ENCODE peak calls at places on chromosomes 13 and 19, in six cellular contexts. W is left cardiac atrium; M is central memory CD8-positive, alpha-beta T cell; K is HCT116; R is T-cell; I is body of pancreas. J is an unnamed sample.

GRCh38 chr19:33000510-33000909 is 28.5 kb downstream of the FAAP24 start:
- ATAC-seq in I (no peak), M (no peak), R (peak), K (no peak), W (no peak), J (no peak)

GRCh38 chr13:113176822-113177221 is 18.4 kb downstream of the PROZ start:
- ATAC-seq in M (no peak), W (no peak), R (no peak), I (no peak), K (no peak), J (no peak)

GRCh38 chr19:30085394-30085793 is 143.4 kb downstream of the URI1 start:
- ATAC-seq in W (no peak), R (no peak), M (no peak), K (peak), I (no peak), J (no peak)

GRCh38 chr13:113327766-113328391 is 30.8 kb downstream of the LAMP1 start:
- ATAC-seq in M (no peak), K (no peak), R (peak), I (no peak), W (peak), J (peak)

GRCh38 chr13:30870049-30870884 is 35.8 kb upstream of the MEDAG start:
- ATAC-seq in R (peak), M (no peak), K (peak), W (peak), I (peak), J (no peak)

GRCh38 chr19:42497492-42498226 is 30.6 kb downstream of the CEACAM1 start:
- ATAC-seq in K (no peak), R (no peak), W (no peak), I (peak), M (no peak), J (peak)

GRCh38 chr19:44180968-44181367 is 16.1 kb downstream of the ZNF226 start:
- ATAC-seq in R (no peak), M (no peak), W (no peak), I (no peak), K (no peak), J (no peak)

GRCh38 chr13:110944968-110945952 is 30.4 kb upstream of the ANKRD10 start:
- ATAC-seq in K (no peak), I (no peak), R (no peak), M (no peak), W (no peak), J (no peak)

GRCh38 chr19:39515551-39516191 is 732 bp downstream of the SELENOV start:
- ATAC-seq in M (no peak), W (peak), R (peak), I (peak), K (no peak), J (no peak)

GRCh38 chr13:24004971-24005370 is 107.7 kb upstream of the C1QTNF9B start:
- ATAC-seq in R (no peak), W (no peak), I (no peak), K (no peak), M (no peak), J (no peak)

GRCh38 chr19:29098863-29099481 is 114.0 kb downstream of the UQCRFS1 start:
- ATAC-seq in I (peak), R (no peak), W (peak), M (no peak), K (no peak), J (no peak)

GRCh38 chr19:47096721-47097120 is 16.9 kb downstream of the ZC3H4 start:
- ATAC-seq in W (peak), M (no peak), K (peak), R (no peak), I (peak), J (no peak)

GRCh38 chr13:77784531-77784930 is 87.0 kb downstream of the SLAIN1 start:
- ATAC-seq in M (no peak), W (no peak), R (no peak), I (no peak), K (no peak), J (no peak)

GRCh38 chr13:106986033-106986484 is 418.1 kb upstream of the ARGLU1 start:
- ATAC-seq in W (peak), I (no peak), R (no peak), K (no peak), M (no peak), J (no peak)

GRCh38 chr13:43033038-43033437 is 9.7 kb downstream of the DNAJC15 start:
- ATAC-seq in W (no peak), M (no peak), K (no peak), I (no peak), R (no peak), J (no peak)

GRCh38 chr19:41903161-41903953 is 20.4 kb downstream of the ARHGEF1 start:
- ATAC-seq in I (no peak), R (no peak), M (no peak), K (no peak), W (no peak), J (no peak)

GRCh38 chr19:10998045-10998533 is 37.3 kb downstream of the SMARCA4 start:
- ATAC-seq in K (no peak), R (no peak), M (no peak), W (peak), I (peak), J (no peak)

GRCh38 chr19:37362733-37363132 is 8.2 kb upstream of the ZNF527 start:
- ATAC-seq in I (no peak), W (no peak), K (peak), R (no peak), M (no peak), J (no peak)

GRCh38 chr19:12779162-12779993 is 4.0 kb upstream of the HOOK2 start:
- ATAC-seq in M (no peak), R (no peak), K (no peak), I (no peak), W (peak), J (no peak)

GRCh38 chr13:100619940-100620339 is 31.4 kb upstream of the GGACT start:
- ATAC-seq in M (no peak), R (peak), K (no peak), W (no peak), I (no peak), J (no peak)

GRCh38 chr13:49454388-49455015 is 10.4 kb downstream of the SETDB2 start:
- ATAC-seq in M (peak), I (no peak), K (no peak), R (peak), W (no peak), J (peak)

GRCh38 chr19:16594131-16594586 is 21.9 kb upstream of the SLC35E1 start:
- ATAC-seq in I (no peak), R (peak), W (no peak), K (no peak), M (peak), J (peak)

GRCh38 chr13:32627793-32628192 is 41.5 kb downstream of the PDS5B start:
- ATAC-seq in K (no peak), W (no peak), I (no peak), R (no peak), M (no peak), J (no peak)

GRCh38 chr13:46473806-46474205 is 79.2 kb upstream of the LRCH1 start:
- ATAC-seq in R (no peak), W (no peak), K (no peak), I (no peak), M (no peak), J (no peak)

GRCh38 chr13:99289674-99290337 is 17.4 kb downstream of the GPR183 start:
- ATAC-seq in I (no peak), M (peak), R (peak), K (no peak), W (no peak), J (no peak)

GRCh38 chr19:14441041-14441938 is 8.2 kb downstream of the PKN1 start:
- ATAC-seq in R (no peak), W (no peak), K (no peak), M (no peak), I (no peak), J (no peak)

GRCh38 chr13:35475131-35475959 is 1.1 kb downstream of the MAB21L1 start:
- ATAC-seq in K (no peak), I (no peak), R (peak), W (peak), M (no peak), J (no peak)

GRCh38 chr19:912181-913079 is 589 bp downstream of the R3HDM4 start:
- ATAC-seq in K (peak), I (peak), M (no peak), R (peak), W (peak), J (peak)

GRCh38 chr13:47932953-47933687 is 68.0 kb downstream of the SUCLA2 start:
- ATAC-seq in K (no peak), W (no peak), R (no peak), I (no peak), M (no peak), J (no peak)

GRCh38 chr13:23876265-23876664 is 12.9 kb downstream of the MIPEP start:
- ATAC-seq in W (no peak), R (no peak), M (no peak), I (peak), K (peak), J (no peak)

GRCh38 chr13:111846396-111847174 is 220.4 kb upstream of the SOX1 start:
- ATAC-seq in K (no peak), M (no peak), W (no peak), R (no peak), I (no peak), J (no peak)

GRCh38 chr19:56821209-56821608 is 19.3 kb downstream of the PEG3 start:
- ATAC-seq in K (no peak), W (no peak), R (no peak), M (no peak), I (no peak), J (no peak)